ENCODE peak calls at places on chromosome 2, in seven cellular contexts. One of them, this sample, is unnamed.

GRCh38 chr2:130871843-130872242 is 35.1 kb downstream of the ARHGEF4 start:
- DNase-seq in tibial artery: no peak
- DNase-seq in brain microvascular endothelial cell: no peak
- DNase-seq in MM.1S: no peak
- DNase-seq in lower lobe of right lung: no peak
- DNase-seq in fibroblast of lung: no peak
- DNase-seq in pancreas: no peak
- DNase-seq in this sample: no peak

GRCh38 chr2:102063948-102064678 is 72.4 kb downstream of the IL1R2 start:
- DNase-seq in tibial artery: peak; percentile 96
- DNase-seq in brain microvascular endothelial cell: peak; percentile 98
- DNase-seq in MM.1S: no peak
- DNase-seq in lower lobe of right lung: peak; percentile 87
- DNase-seq in fibroblast of lung: peak; percentile 99
- DNase-seq in pancreas: peak; percentile 78
- DNase-seq in this sample: peak; percentile 93

GRCh38 chr2:56224316-56224715 is 40.5 kb downstream of the CCDC85A start:
- DNase-seq in tibial artery: no peak
- DNase-seq in brain microvascular endothelial cell: no peak
- DNase-seq in MM.1S: no peak
- DNase-seq in lower lobe of right lung: no peak
- DNase-seq in fibroblast of lung: no peak
- DNase-seq in pancreas: no peak
- DNase-seq in this sample: no peak

GRCh38 chr2:70630761-70631160 is 77.1 kb upstream of the TGFA start:
- DNase-seq in tibial artery: no peak
- DNase-seq in brain microvascular endothelial cell: no peak
- DNase-seq in MM.1S: no peak
- DNase-seq in lower lobe of right lung: no peak
- DNase-seq in fibroblast of lung: no peak
- DNase-seq in pancreas: no peak
- DNase-seq in this sample: no peak

GRCh38 chr2:167945660-167946366 is 301.6 kb downstream of the STK39 start:
- DNase-seq in tibial artery: no peak
- DNase-seq in brain microvascular endothelial cell: no peak
- DNase-seq in MM.1S: no peak
- DNase-seq in lower lobe of right lung: no peak
- DNase-seq in fibroblast of lung: no peak
- DNase-seq in pancreas: no peak
- DNase-seq in this sample: no peak

GRCh38 chr2:62968668-62969067 is 82.0 kb upstream of the OTX1 start:
- DNase-seq in tibial artery: no peak
- DNase-seq in brain microvascular endothelial cell: no peak
- DNase-seq in MM.1S: no peak
- DNase-seq in lower lobe of right lung: no peak
- DNase-seq in fibroblast of lung: no peak
- DNase-seq in pancreas: no peak
- DNase-seq in this sample: no peak

GRCh38 chr2:150487537-150488429 is at the start of gene RND3:
- DNase-seq in tibial artery: peak; percentile 99
- DNase-seq in brain microvascular endothelial cell: peak; percentile 100
- DNase-seq in MM.1S: peak; percentile 92
- DNase-seq in lower lobe of right lung: peak; percentile 93
- DNase-seq in fibroblast of lung: peak; percentile 98
- DNase-seq in pancreas: peak; percentile 95
- DNase-seq in this sample: peak; percentile 93

GRCh38 chr2:173347305-173348168 is 7.1 kb upstream of the CDCA7 start:
- DNase-seq in tibial artery: no peak
- DNase-seq in brain microvascular endothelial cell: no peak
- DNase-seq in MM.1S: no peak
- DNase-seq in lower lobe of right lung: no peak
- DNase-seq in fibroblast of lung: no peak
- DNase-seq in pancreas: no peak
- DNase-seq in this sample: no peak

GRCh38 chr2:4828682-4829374 is 863.4 kb upstream of the SOX11 start:
- DNase-seq in tibial artery: no peak
- DNase-seq in brain microvascular endothelial cell: no peak
- DNase-seq in MM.1S: no peak
- DNase-seq in lower lobe of right lung: no peak
- DNase-seq in fibroblast of lung: no peak
- DNase-seq in pancreas: no peak
- DNase-seq in this sample: no peak

GRCh38 chr2:30380824-30381223 is 66.2 kb upstream of the LCLAT1 start:
- DNase-seq in tibial artery: no peak
- DNase-seq in brain microvascular endothelial cell: no peak
- DNase-seq in MM.1S: no peak
- DNase-seq in lower lobe of right lung: no peak
- DNase-seq in fibroblast of lung: no peak
- DNase-seq in pancreas: no peak
- DNase-seq in this sample: no peak

GRCh38 chr2:118830121-118830520 is 17.3 kb downstream of the EN1 start:
- DNase-seq in tibial artery: no peak
- DNase-seq in brain microvascular endothelial cell: no peak
- DNase-seq in MM.1S: peak; percentile 48
- DNase-seq in lower lobe of right lung: no peak
- DNase-seq in fibroblast of lung: no peak
- DNase-seq in pancreas: no peak
- DNase-seq in this sample: no peak

GRCh38 chr2:109391243-109391642 is 222.5 kb downstream of the SEPTIN10 start:
- DNase-seq in tibial artery: no peak
- DNase-seq in brain microvascular endothelial cell: no peak
- DNase-seq in MM.1S: no peak
- DNase-seq in lower lobe of right lung: no peak
- DNase-seq in fibroblast of lung: no peak
- DNase-seq in pancreas: no peak
- DNase-seq in this sample: no peak

GRCh38 chr2:64996914-64997313 is 7.7 kb downstream of the SLC1A4 start:
- DNase-seq in tibial artery: no peak
- DNase-seq in brain microvascular endothelial cell: no peak
- DNase-seq in MM.1S: no peak
- DNase-seq in lower lobe of right lung: no peak
- DNase-seq in fibroblast of lung: no peak
- DNase-seq in pancreas: no peak
- DNase-seq in this sample: no peak

GRCh38 chr2:107437807-107438206 is 388.9 kb upstream of the RGPD4 start:
- DNase-seq in tibial artery: no peak
- DNase-seq in brain microvascular endothelial cell: no peak
- DNase-seq in MM.1S: no peak
- DNase-seq in lower lobe of right lung: no peak
- DNase-seq in fibroblast of lung: no peak
- DNase-seq in pancreas: no peak
- DNase-seq in this sample: no peak

GRCh38 chr2:149648282-149649030 is 60.9 kb upstream of the MMADHC start:
- DNase-seq in tibial artery: peak; percentile 27
- DNase-seq in brain microvascular endothelial cell: peak; percentile 100
- DNase-seq in MM.1S: no peak
- DNase-seq in lower lobe of right lung: no peak
- DNase-seq in fibroblast of lung: peak; percentile 99
- DNase-seq in pancreas: peak; percentile 10
- DNase-seq in this sample: no peak

GRCh38 chr2:26752636-26753035 is 11.4 kb upstream of the SLC35F6 start:
- DNase-seq in tibial artery: no peak
- DNase-seq in brain microvascular endothelial cell: no peak
- DNase-seq in MM.1S: no peak
- DNase-seq in lower lobe of right lung: no peak
- DNase-seq in fibroblast of lung: no peak
- DNase-seq in pancreas: no peak
- DNase-seq in this sample: no peak

GRCh38 chr2:106983305-106983704 is 97.3 kb upstream of the ST6GAL2 start:
- DNase-seq in tibial artery: no peak
- DNase-seq in brain microvascular endothelial cell: peak; percentile 80
- DNase-seq in MM.1S: no peak
- DNase-seq in lower lobe of right lung: no peak
- DNase-seq in fibroblast of lung: peak; percentile 80
- DNase-seq in pancreas: no peak
- DNase-seq in this sample: no peak

GRCh38 chr2:128986867-128987268 is 668.2 kb upstream of the HS6ST1 start:
- DNase-seq in tibial artery: no peak
- DNase-seq in brain microvascular endothelial cell: no peak
- DNase-seq in MM.1S: no peak
- DNase-seq in lower lobe of right lung: no peak
- DNase-seq in fibroblast of lung: no peak
- DNase-seq in pancreas: peak; percentile 36
- DNase-seq in this sample: no peak

GRCh38 chr2:47460766-47461165 is 57.8 kb downstream of the MSH2 start:
- DNase-seq in tibial artery: no peak
- DNase-seq in brain microvascular endothelial cell: no peak
- DNase-seq in MM.1S: no peak
- DNase-seq in lower lobe of right lung: no peak
- DNase-seq in fibroblast of lung: peak; percentile 14
- DNase-seq in pancreas: no peak
- DNase-seq in this sample: no peak

GRCh38 chr2:239638376-239638775 is 237.6 kb upstream of the HDAC4 start:
- DNase-seq in tibial artery: no peak
- DNase-seq in brain microvascular endothelial cell: no peak
- DNase-seq in MM.1S: no peak
- DNase-seq in lower lobe of right lung: no peak
- DNase-seq in fibroblast of lung: no peak
- DNase-seq in pancreas: no peak
- DNase-seq in this sample: no peak

GRCh38 chr2:128612628-128613027 is 294.0 kb upstream of the HS6ST1 start:
- DNase-seq in tibial artery: no peak
- DNase-seq in brain microvascular endothelial cell: no peak
- DNase-seq in MM.1S: no peak
- DNase-seq in lower lobe of right lung: peak; percentile 21
- DNase-seq in fibroblast of lung: no peak
- DNase-seq in pancreas: no peak
- DNase-seq in this sample: no peak

GRCh38 chr2:68776124-68776523 is 41.5 kb downstream of the ARHGAP25 start:
- DNase-seq in tibial artery: no peak
- DNase-seq in brain microvascular endothelial cell: no peak
- DNase-seq in MM.1S: peak; percentile 35
- DNase-seq in lower lobe of right lung: no peak
- DNase-seq in fibroblast of lung: no peak
- DNase-seq in pancreas: no peak
- DNase-seq in this sample: no peak
- TF ChIP-seq CTCF in tibial artery: no peak
- TF ChIP-seq CTCF in brain microvascular endothelial cell: no peak
- TF ChIP-seq CTCF in MM.1S: peak; percentile 55
- TF ChIP-seq CTCF in lower lobe of right lung: no peak
- TF ChIP-seq CTCF in fibroblast of lung: no peak
- TF ChIP-seq CTCF in pancreas: no peak
- TF ChIP-seq CTCF in this sample: no peak

GRCh38 chr2:152863826-152864225 is 145.4 kb downstream of the ARL6IP6 start:
- DNase-seq in tibial artery: no peak
- DNase-seq in brain microvascular endothelial cell: no peak
- DNase-seq in MM.1S: no peak
- DNase-seq in lower lobe of right lung: no peak
- DNase-seq in fibroblast of lung: no peak
- DNase-seq in pancreas: no peak
- DNase-seq in this sample: no peak

GRCh38 chr2:152864601-152865000 is 146.2 kb downstream of the ARL6IP6 start:
- DNase-seq in tibial artery: no peak
- DNase-seq in brain microvascular endothelial cell: no peak
- DNase-seq in MM.1S: no peak
- DNase-seq in lower lobe of right lung: no peak
- DNase-seq in fibroblast of lung: no peak
- DNase-seq in pancreas: no peak
- DNase-seq in this sample: no peak

GRCh38 chr2:152861349-152861942 is 143.0 kb downstream of the ARL6IP6 start:
- DNase-seq in tibial artery: no peak
- DNase-seq in brain microvascular endothelial cell: peak; percentile 31
- DNase-seq in MM.1S: peak; percentile 17
- DNase-seq in lower lobe of right lung: no peak
- DNase-seq in fibroblast of lung: no peak
- DNase-seq in pancreas: peak; percentile 24
- DNase-seq in this sample: no peak
- TF ChIP-seq CTCF in tibial artery: peak; percentile 47
- TF ChIP-seq CTCF in brain microvascular endothelial cell: peak; percentile 76
- TF ChIP-seq CTCF in MM.1S: peak; percentile 69
- TF ChIP-seq CTCF in lower lobe of right lung: peak; percentile 62
- TF ChIP-seq CTCF in fibroblast of lung: peak; percentile 57
- TF ChIP-seq CTCF in pancreas: peak; percentile 57
- TF ChIP-seq CTCF in this sample: peak; percentile 47

GRCh38 chr2:44937688-44938240 is 3.7 kb upstream of the SIX3 start:
- DNase-seq in tibial artery: no peak
- DNase-seq in brain microvascular endothelial cell: no peak
- DNase-seq in MM.1S: no peak
- DNase-seq in lower lobe of right lung: no peak
- DNase-seq in fibroblast of lung: peak; percentile 70
- DNase-seq in pancreas: no peak
- DNase-seq in this sample: no peak
- TF ChIP-seq CTCF in tibial artery: no peak
- TF ChIP-seq CTCF in brain microvascular endothelial cell: no peak
- TF ChIP-seq CTCF in MM.1S: no peak
- TF ChIP-seq CTCF in lower lobe of right lung: no peak
- TF ChIP-seq CTCF in fibroblast of lung: no peak
- TF ChIP-seq CTCF in pancreas: no peak
- TF ChIP-seq CTCF in this sample: no peak

GRCh38 chr2:162521871-162522655 is 178.1 kb downstream of the GCA start:
- DNase-seq in tibial artery: no peak
- DNase-seq in brain microvascular endothelial cell: no peak
- DNase-seq in MM.1S: no peak
- DNase-seq in lower lobe of right lung: no peak
- DNase-seq in fibroblast of lung: no peak
- DNase-seq in pancreas: no peak
- DNase-seq in this sample: no peak

GRCh38 chr2:162524849-162525248 is 180.9 kb downstream of the GCA start:
- DNase-seq in tibial artery: no peak
- DNase-seq in brain microvascular endothelial cell: no peak
- DNase-seq in MM.1S: no peak
- DNase-seq in lower lobe of right lung: no peak
- DNase-seq in fibroblast of lung: no peak
- DNase-seq in pancreas: no peak
- DNase-seq in this sample: no peak

GRCh38 chr2:162520959-162521358 is 177.0 kb downstream of the GCA start:
- DNase-seq in tibial artery: no peak
- DNase-seq in brain microvascular endothelial cell: no peak
- DNase-seq in MM.1S: no peak
- DNase-seq in lower lobe of right lung: no peak
- DNase-seq in fibroblast of lung: no peak
- DNase-seq in pancreas: no peak
- DNase-seq in this sample: no peak

GRCh38 chr2:162518894-162519293 is 175.0 kb downstream of the GCA start:
- DNase-seq in tibial artery: no peak
- DNase-seq in brain microvascular endothelial cell: no peak
- DNase-seq in MM.1S: no peak
- DNase-seq in lower lobe of right lung: no peak
- DNase-seq in fibroblast of lung: no peak
- DNase-seq in pancreas: no peak
- DNase-seq in this sample: no peak

DNA sequence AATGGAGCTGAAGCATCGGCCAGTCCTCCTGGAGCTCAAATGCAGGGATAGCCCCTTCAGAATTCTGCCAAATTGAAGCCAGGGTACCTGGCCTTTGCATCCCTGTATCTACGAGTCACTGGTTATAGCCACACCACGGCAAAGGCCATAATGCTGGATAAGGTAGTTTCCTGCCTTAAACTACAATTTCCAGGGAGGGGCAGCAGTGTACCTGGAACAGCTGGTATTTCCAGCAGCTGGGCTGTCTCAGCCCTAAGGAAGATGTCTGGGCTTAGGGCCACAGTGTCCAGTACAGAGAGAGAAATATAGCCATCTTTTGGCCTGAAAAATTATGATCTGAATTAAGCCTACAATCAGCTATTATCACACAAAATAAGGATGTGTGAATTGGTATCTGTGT is 180.3 kb downstream of the GCA start:
- DNase-seq in tibial artery: no peak
- DNase-seq in brain microvascular endothelial cell: no peak
- DNase-seq in MM.1S: no peak
- DNase-seq in lower lobe of right lung: no peak
- DNase-seq in fibroblast of lung: peak; percentile 2
- DNase-seq in pancreas: peak; percentile 34
- DNase-seq in this sample: no peak
- TF ChIP-seq CTCF in tibial artery: no peak
- TF ChIP-seq CTCF in brain microvascular endothelial cell: no peak
- TF ChIP-seq CTCF in MM.1S: no peak
- TF ChIP-seq CTCF in lower lobe of right lung: no peak
- TF ChIP-seq CTCF in fibroblast of lung: no peak
- TF ChIP-seq CTCF in pancreas: no peak
- TF ChIP-seq CTCF in this sample: no peak

GRCh38 chr2:16487686-16488085 is 177.9 kb downstream of the CYRIA start:
- DNase-seq in tibial artery: no peak
- DNase-seq in brain microvascular endothelial cell: peak; percentile 5
- DNase-seq in MM.1S: peak; percentile 25
- DNase-seq in lower lobe of right lung: no peak
- DNase-seq in fibroblast of lung: peak; percentile 4
- DNase-seq in pancreas: peak; percentile 34
- DNase-seq in this sample: no peak
- TF ChIP-seq CTCF in tibial artery: no peak
- TF ChIP-seq CTCF in brain microvascular endothelial cell: peak; percentile 51
- TF ChIP-seq CTCF in MM.1S: peak; percentile 38
- TF ChIP-seq CTCF in lower lobe of right lung: peak; percentile 52
- TF ChIP-seq CTCF in fibroblast of lung: peak; percentile 30
- TF ChIP-seq CTCF in pancreas: peak; percentile 39
- TF ChIP-seq CTCF in this sample: no peak

This sample was measured in thoracic aorta.